ENCODE peak calls at places on chromosomes 5 and 9, in four cellular contexts. H is CD4-positive, CD25-positive, alpha-beta regulatory T cell; O is mesendoderm; D is lower lobe of right lung. V is an unnamed sample.
A peak's percentile ranks its signal among the peaks of the same experiment; 100 is the strongest.

GRCh38 chr5:78633710-78634109 is 14.9 kb downstream of the LHFPL2 start:
- DNase-seq in H (no peak), O (no peak), D (no peak), V (no peak)

GRCh38 chr5:167049043-167049663 is 1242.3 kb upstream of the WWC1 start:
- DNase-seq in H (no peak), O (peak; percentile 69), D (no peak), V (peak; percentile 24)

GRCh38 chr9:71001780-71002386 is 119.5 kb downstream of the TRPM3 start:
- DNase-seq in H (no peak), O (peak; percentile 69), D (no peak), V (peak; percentile 21)

GRCh38 chr5:128100860-128101557 is 17.4 kb downstream of the SLC12A2 start:
- DNase-seq in H (no peak), O (no peak), D (no peak), V (no peak)

GRCh38 chr9:86626802-86627201 is 272.6 kb upstream of the TUT7 start:
- DNase-seq in H (no peak), O (no peak), D (no peak), V (no peak)

GRCh38 chr5:9865574-9865973 is 235.4 kb upstream of the TAS2R1 start:
- DNase-seq in H (no peak), O (peak; percentile 30), D (no peak), V (no peak)

GRCh38 chr5:132667309-132667708 is 6.5 kb upstream of the IL4 start:
- DNase-seq in H (no peak), O (no peak), D (no peak), V (no peak)

GRCh38 chr5:125611541-125611940 is 811.7 kb upstream of the GRAMD2B start:
- DNase-seq in H (no peak), O (no peak), D (no peak), V (no peak)

GRCh38 chr5:125085797-125086505 is 339.5 kb upstream of the ZNF608 start:
- DNase-seq in H (no peak), O (no peak), D (no peak), V (no peak)

GRCh38 chr9:133737774-133738038 is 446 bp downstream of the SARDH start:
- DNase-seq in H (no peak), O (no peak), D (no peak), V (no peak)

GRCh38 chr5:31449175-31449574 is 82.7 kb downstream of the DROSHA start:
- DNase-seq in H (no peak), O (no peak), D (no peak), V (no peak)

GRCh38 chr5:151063136-151063544 is 17.7 kb downstream of the TNIP1 start:
- DNase-seq in H (no peak), O (no peak), D (no peak), V (no peak)

GRCh38 chr5:58924306-58924705 is 341.4 kb downstream of the RAB3C start:
- DNase-seq in H (no peak), O (no peak), D (no peak), V (no peak)

GRCh38 chr5:136212252-136212721 is 19.3 kb upstream of the SMIM32 start:
- DNase-seq in H (peak; percentile 13), O (peak; percentile 63), D (peak; percentile 53), V (no peak)

GRCh38 chr5:14256756-14257393 is 113.7 kb downstream of the TRIO start:
- DNase-seq in H (no peak), O (no peak), D (no peak), V (no peak)

GRCh38 chr9:118829334-118829733 is 539.9 kb downstream of the BRINP1 start:
- DNase-seq in H (no peak), O (peak; percentile 40), D (no peak), V (no peak)

GRCh38 chr5:9898319-9898718 is 268.2 kb upstream of the TAS2R1 start:
- DNase-seq in H (no peak), O (peak; percentile 71), D (no peak), V (peak; percentile 29)

GRCh38 chr5:52041843-52042242 is 658.6 kb downstream of the ISL1 start:
- DNase-seq in H (no peak), O (no peak), D (no peak), V (no peak)

GRCh38 chr9:4604678-4605095 is 57.4 kb upstream of the PLPP6 start:
- DNase-seq in H (peak; percentile 60), O (peak; percentile 81), D (no peak), V (peak; percentile 48)

GRCh38 chr5:172901788-172902496 is 57.3 kb upstream of the RPL26L1 start:
- DNase-seq in H (no peak), O (peak; percentile 65), D (no peak), V (no peak)
- H3K4me1 ChIP-seq in H (no peaks in the 10 kb centered on the region), O (peaks cover 3% of the 10 kb centered on the region), D (peaks cover 78% of the 10 kb centered on the region), V (peaks cover 30% of the 10 kb centered on the region)

GRCh38 chr5:158741296-158741695 is 358.4 kb downstream of the EBF1 start:
- DNase-seq in H (no peak), O (no peak), D (no peak), V (no peak)

GRCh38 chr5:158746979-158747378 is 352.7 kb downstream of the EBF1 start:
- DNase-seq in H (no peak), O (no peak), D (no peak), V (no peak)

GRCh38 chr5:158748535-158748934 is 351.2 kb downstream of the EBF1 start:
- DNase-seq in H (no peak), O (no peak), D (no peak), V (no peak)

GRCh38 chr5:158744226-158744625 is 355.5 kb downstream of the EBF1 start:
- DNase-seq in H (no peak), O (no peak), D (no peak), V (no peak)

DNA sequence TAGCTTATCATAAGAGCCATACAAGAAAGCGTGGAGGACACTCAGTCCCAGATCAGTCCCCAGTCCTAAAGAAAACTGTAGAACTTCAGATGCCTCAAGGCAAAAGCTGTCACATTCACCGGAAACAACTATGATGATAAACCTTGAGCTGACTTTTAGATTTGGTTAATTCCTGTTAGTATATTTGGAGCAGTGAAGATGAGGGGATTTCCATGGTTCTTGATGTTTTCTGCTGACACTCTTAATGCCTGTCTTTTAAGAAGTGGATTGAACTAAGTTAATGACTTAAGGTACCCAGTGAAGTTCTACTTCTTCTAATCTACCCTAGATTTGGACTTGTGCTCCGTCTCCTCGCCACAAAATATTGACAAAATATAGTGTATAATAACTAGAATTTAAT is 355.0 kb downstream of the EBF1 start:
- DNase-seq in H (no peak), O (no peak), D (no peak), V (no peak)
- H3K4me1 ChIP-seq in H (no peaks in the 10 kb centered on the region), O (peaks cover 3% of the 10 kb centered on the region), D (no peaks in the 10 kb centered on the region), V (no peaks in the 10 kb centered on the region)

DNA sequence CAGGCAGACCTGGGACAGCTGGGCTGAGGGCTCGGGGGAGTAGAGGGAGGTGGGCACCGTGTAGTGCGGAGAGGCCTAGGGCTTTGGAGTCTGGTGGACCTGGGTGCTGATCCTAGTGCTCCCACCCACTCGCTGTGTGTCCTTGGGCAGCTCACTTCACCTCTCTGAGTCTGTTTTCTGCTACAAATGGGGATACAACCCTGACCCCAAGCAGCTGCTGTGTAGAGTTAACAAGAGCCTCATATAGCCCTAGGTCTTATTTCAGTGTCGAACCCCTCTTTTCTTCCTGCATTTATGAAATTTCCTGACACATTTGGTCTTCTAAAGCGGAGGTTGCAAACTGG is 16.4 kb downstream of the ERGIC1 start:
- DNase-seq in H (no peak), O (no peak), D (no peak), V (no peak)
- H3K4me1 ChIP-seq in H (no peaks in the 10 kb centered on the region), O (no peaks in the 10 kb centered on the region), D (peaks cover 93% of the 10 kb centered on the region), V (peaks cover 6% of the 10 kb centered on the region)

DNA sequence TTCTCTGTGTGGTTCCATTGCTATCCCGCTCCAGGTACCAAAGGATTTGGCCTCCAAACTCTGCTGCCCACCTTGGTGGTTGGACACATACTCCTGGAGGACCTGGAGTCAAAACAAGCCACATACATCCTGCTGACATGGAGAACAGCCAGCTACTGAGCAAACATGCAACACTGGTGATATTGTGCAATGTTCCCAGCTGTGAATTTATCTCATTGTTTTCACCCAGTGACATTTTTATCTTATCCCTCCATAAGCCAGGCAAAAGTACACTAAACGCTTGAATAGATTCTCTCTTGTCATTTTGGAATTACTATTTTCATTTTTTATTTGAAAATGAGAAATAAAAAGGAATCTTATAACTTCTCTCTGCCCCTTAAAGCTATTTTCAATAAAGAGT is 11.1 kb upstream of the CTSL start:
- DNase-seq in H (no peak), O (no peak), D (no peak), V (no peak)
- H3K4me1 ChIP-seq in H (no peaks in the 10 kb centered on the region), O (no peaks in the 10 kb centered on the region), D (peaks cover 29% of the 10 kb centered on the region), V (peaks cover 24% of the 10 kb centered on the region)

GRCh38 chr9:89436326-89436725 is 61.6 kb downstream of the SEMA4D start:
- DNase-seq in H (no peak), O (no peak), D (no peak), V (no peak)
- H3K4me1 ChIP-seq in H (peaks cover 94% of the 10 kb centered on the region), O (peaks cover 5% of the 10 kb centered on the region), D (peaks cover 53% of the 10 kb centered on the region), V (no peaks in the 10 kb centered on the region)

DNA sequence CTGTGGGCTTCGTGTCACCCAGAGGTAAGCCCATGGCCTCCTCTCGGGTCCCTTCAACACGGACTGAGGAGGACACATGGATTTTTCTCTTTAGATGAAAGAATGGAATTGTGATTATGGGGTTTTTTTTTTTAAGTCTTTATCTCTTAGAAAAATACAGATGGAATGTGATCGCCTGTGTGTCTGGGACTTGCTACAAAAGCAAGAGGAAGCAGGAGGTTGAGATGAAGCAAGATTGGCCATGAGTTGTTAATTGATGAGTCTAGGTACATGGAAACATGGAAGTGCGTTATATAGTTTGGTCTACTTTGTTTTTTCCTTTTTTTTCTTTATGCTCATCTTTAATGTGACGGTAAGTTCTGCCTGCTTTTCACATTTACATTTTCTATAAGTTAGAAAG is 14.6 kb downstream of the USP20 start:
- DNase-seq in H (no peak), O (no peak), D (no peak), V (no peak)
- H3K4me1 ChIP-seq in H (peaks cover 15% of the 10 kb centered on the region), O (no peaks in the 10 kb centered on the region), D (no peaks in the 10 kb centered on the region), V (no peaks in the 10 kb centered on the region)

DNA sequence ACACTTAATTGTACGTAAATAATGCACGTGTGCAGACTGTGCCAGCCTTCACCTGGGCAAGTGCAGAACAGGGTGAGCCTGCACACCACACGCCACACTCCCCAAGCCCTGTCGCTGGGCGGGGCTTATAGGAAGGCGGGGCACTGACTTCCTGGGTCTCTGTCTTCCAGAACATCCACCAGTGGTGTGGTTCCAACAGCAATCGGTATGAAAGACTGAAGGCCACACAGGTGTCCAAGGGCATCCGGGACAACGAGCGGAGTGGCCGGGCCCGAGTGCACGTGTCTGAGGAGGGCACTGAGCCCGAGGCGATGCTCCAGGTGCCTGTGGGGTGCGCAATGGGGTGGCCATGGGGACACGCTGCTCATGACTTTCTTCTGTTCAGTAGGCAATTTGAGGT is 44.2 kb downstream of the GSN start:
- DNase-seq in H (no peak), O (no peak), D (peak; percentile 33), V (no peak)
- H3K4me1 ChIP-seq in H (no peaks in the 10 kb centered on the region), O (no peaks in the 10 kb centered on the region), D (no peaks in the 10 kb centered on the region), V (no peaks in the 10 kb centered on the region)

GRCh38 chr9:136543830-136544548 is 1.9 kb downstream of the NOTCH1 start:
- DNase-seq in H (no peak), O (no peak), D (no peak), V (no peak)
- H3K4me1 ChIP-seq in H (peaks cover 69% of the 10 kb centered on the region), O (peaks cover 15% of the 10 kb centered on the region), D (peaks cover 70% of the 10 kb centered on the region), V (peaks cover 7% of the 10 kb centered on the region)